ENCODE peak calls at places on chromosomes 5 and 9, in seven cellular contexts. F, C, I, M, N, Z and W are unnamed samples. For H3K4me1, the result is how much of the 10 kb centered on the place peaks cover.

GRCh38 chr9:130680836-130681768 is 12.5 kb upstream of the EXOSC2 start:
- DNase-seq in F (peak), C (peak), I (no peak), M (peak), N (peak), Z (peak), W (no peak)

GRCh38 chr5:159705948-159706347 is 210.3 kb upstream of the ADRA1B start:
- DNase-seq in F (no peak), C (no peak), I (no peak), M (no peak), N (no peak), Z (no peak), W (no peak)

GRCh38 chr5:126366199-126366560 is 57.0 kb upstream of the GRAMD2B start:
- DNase-seq in F (peak), C (no peak), I (no peak), M (no peak), N (no peak), Z (no peak), W (no peak)

GRCh38 chr9:12231832-12232231 is 461.4 kb upstream of the TYRP1 start:
- DNase-seq in F (no peak), C (no peak), I (no peak), M (no peak), N (no peak), Z (no peak), W (peak)

GRCh38 chr5:56037531-56038010 is 42.8 kb upstream of the IL6ST start:
- DNase-seq in F (no peak), C (no peak), I (no peak), M (no peak), N (no peak), Z (no peak), W (no peak)

GRCh38 chr9:7906783-7907182 is 107.2 kb upstream of the DMAC1 start:
- DNase-seq in F (no peak), C (no peak), I (no peak), M (no peak), N (no peak), Z (no peak), W (no peak)

GRCh38 chr9:86604741-86605140 is 250.5 kb upstream of the TUT7 start:
- DNase-seq in F (no peak), C (peak), I (no peak), M (no peak), N (no peak), Z (no peak), W (no peak)

GRCh38 chr5:5105531-5105930 is 34.6 kb upstream of the ADAMTS16 start:
- DNase-seq in F (no peak), C (no peak), I (no peak), M (no peak), N (no peak), Z (no peak), W (no peak)

GRCh38 chr5:33843579-33843978 is 48.2 kb downstream of the ADAMTS12 start:
- DNase-seq in F (no peak), C (peak), I (no peak), M (no peak), N (no peak), Z (no peak), W (no peak)

GRCh38 chr9:16316911-16317817 is 553.3 kb downstream of the BNC2 start:
- DNase-seq in F (no peak), C (no peak), I (no peak), M (no peak), N (no peak), Z (no peak), W (no peak)

GRCh38 chr5:161022151-161022550 is 170.1 kb upstream of the ATP10B start:
- DNase-seq in F (peak), C (no peak), I (no peak), M (no peak), N (peak), Z (no peak), W (no peak)

GRCh38 chr9:115158666-115159481 is 40.9 kb upstream of the TNC start:
- DNase-seq in F (no peak), C (peak), I (no peak), M (no peak), N (no peak), Z (no peak), W (no peak)

GRCh38 chr9:4126184-4126865 is 173.5 kb downstream of the GLIS3 start:
- DNase-seq in F (no peak), C (peak), I (no peak), M (no peak), N (no peak), Z (no peak), W (no peak)

GRCh38 chr9:78584589-78584988 is 287.7 kb downstream of the PSAT1 start:
- DNase-seq in F (no peak), C (no peak), I (no peak), M (no peak), N (no peak), Z (no peak), W (no peak)

GRCh38 chr9:32869404-32869803 is 86.1 kb downstream of the TMEM215 start:
- DNase-seq in F (no peak), C (no peak), I (no peak), M (no peak), N (no peak), Z (no peak), W (no peak)

GRCh38 chr5:9624196-9624947 is 5.8 kb downstream of the TAS2R1 start:
- DNase-seq in F (peak), C (peak), I (no peak), M (peak), N (no peak), Z (no peak), W (no peak)

GRCh38 chr5:12488161-12488560 is 583.9 kb upstream of the CTNND2 start:
- DNase-seq in F (no peak), C (no peak), I (no peak), M (no peak), N (no peak), Z (no peak), W (no peak)

GRCh38 chr9:3794005-3794404 is 268.2 kb upstream of the RFX3 start:
- DNase-seq in F (peak), C (peak), I (peak), M (peak), N (no peak), Z (no peak), W (no peak)

GRCh38 chr9:109974143-109974917 is 194.3 kb downstream of the PALM2AKAP2 start:
- DNase-seq in F (no peak), C (no peak), I (no peak), M (no peak), N (no peak), Z (no peak), W (no peak)

GRCh38 chr9:123756484-123757106 is 173.3 kb downstream of the DENND1A start:
- DNase-seq in F (no peak), C (no peak), I (no peak), M (peak), N (no peak), Z (no peak), W (no peak)

GRCh38 chr9:77375956-77376532 is 198.7 kb downstream of the VPS13A start:
- DNase-seq in F (no peak), C (peak), I (no peak), M (no peak), N (no peak), Z (no peak), W (peak)

GRCh38 chr5:132065351-132065937 is 5.0 kb downstream of the IL3 start:
- DNase-seq in F (peak), C (peak), I (peak), M (peak), N (peak), Z (peak), W (peak)

GRCh38 chr9:117392992-117393391 is 21.9 kb downstream of the ASTN2 start:
- DNase-seq in F (no peak), C (no peak), I (no peak), M (no peak), N (no peak), Z (no peak), W (no peak)

GRCh38 chr5:77163453-77163852 is 47.0 kb upstream of the PDE8B start:
- DNase-seq in F (no peak), C (no peak), I (no peak), M (no peak), N (no peak), Z (no peak), W (no peak)

GRCh38 chr9:127318651-127319167 is 54.1 kb downstream of the GARNL3 start:
- DNase-seq in F (no peak), C (peak), I (no peak), M (peak), N (no peak), Z (no peak), W (no peak)

GRCh38 chr9:21744874-21745273 is 57.6 kb upstream of the MTAP start:
- DNase-seq in F (no peak), C (peak), I (no peak), M (no peak), N (no peak), Z (no peak), W (no peak)

GRCh38 chr5:88690619-88691560 is 192.1 kb downstream of the MEF2C start:
- DNase-seq in F (peak), C (peak), I (no peak), M (peak), N (peak), Z (peak), W (no peak)

DNA sequence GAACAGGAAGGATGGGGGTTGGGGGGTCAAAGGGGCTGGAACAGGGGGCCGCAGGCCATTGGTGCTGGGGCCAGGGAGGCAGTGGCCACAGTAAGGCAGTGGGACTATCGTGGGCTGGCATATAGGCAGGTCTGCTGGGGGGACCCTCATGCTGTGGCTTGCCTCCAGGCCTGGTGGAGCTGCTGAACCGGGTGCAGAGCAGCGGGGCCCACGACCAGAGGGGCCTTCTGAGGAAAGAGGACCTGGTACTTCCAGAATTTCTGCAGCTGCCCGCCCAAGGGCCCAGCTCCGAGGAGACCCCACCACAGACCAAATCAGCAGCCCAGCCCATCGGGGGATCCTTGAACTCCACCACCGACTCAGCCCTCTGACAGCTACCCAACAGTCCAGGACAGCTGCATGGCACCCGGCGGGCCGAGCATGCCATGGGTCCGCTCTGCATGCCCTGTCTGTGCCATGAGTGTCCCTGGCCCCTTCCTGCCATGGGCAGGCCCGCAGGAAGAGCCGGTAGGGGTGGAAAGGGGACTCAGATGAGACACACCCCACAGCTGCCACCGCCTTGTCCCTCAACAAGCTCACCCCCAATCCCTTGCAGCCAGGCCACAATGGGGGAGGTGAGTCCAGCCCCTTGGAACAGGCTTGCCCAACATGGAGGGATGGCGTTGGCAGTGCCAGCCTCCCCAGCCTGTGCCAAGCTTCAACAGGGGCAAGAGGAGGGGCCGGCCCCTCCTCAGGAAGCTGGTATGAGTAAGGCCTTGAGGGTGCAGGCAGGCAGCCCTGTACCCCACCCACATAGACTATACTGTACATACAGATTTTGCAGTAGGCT is 12.3 kb upstream of the SLC34A1 start:
- DNase-seq in F (no peak), C (no peak), I (no peak), M (no peak), N (no peak), Z (no peak), W (no peak)
- H3K4me1 ChIP-seq in F (under half), C (under half), I (under half), M (under half), N (under half), Z (under half), W (under half)

GRCh38 chr5:134533115-134533815 is 7.8 kb downstream of the JADE2 start:
- DNase-seq in F (no peak), C (no peak), I (no peak), M (no peak), N (no peak), Z (no peak), W (no peak)

GRCh38 chr5:134536876-134537275 is 11.4 kb downstream of the JADE2 start:
- DNase-seq in F (no peak), C (no peak), I (no peak), M (no peak), N (no peak), Z (no peak), W (no peak)

GRCh38 chr5:134537297-134537696 is 11.8 kb downstream of the JADE2 start:
- DNase-seq in F (no peak), C (no peak), I (no peak), M (no peak), N (no peak), Z (no peak), W (no peak)

GRCh38 chr5:134534726-134535110 is 9.2 kb downstream of the JADE2 start:
- DNase-seq in F (no peak), C (no peak), I (no peak), M (no peak), N (no peak), Z (no peak), W (no peak)

GRCh38 chr5:134534058-134534725 is 8.7 kb downstream of the JADE2 start:
- DNase-seq in F (no peak), C (no peak), I (no peak), M (no peak), N (no peak), Z (no peak), W (no peak)
- H3K4me1 ChIP-seq in F (under half), C (under half), I (under half), M (under half), N (under half), Z (under half), W (under half)

GRCh38 chr5:173231996-173232498 is 3.0 kb downstream of the NKX2-5 start:
- DNase-seq in F (no peak), C (no peak), I (no peak), M (peak), N (no peak), Z (no peak), W (no peak)
- H3K4me1 ChIP-seq in F (under half), C (under half), I (under half), M (under half), N (under half), Z (under half), W (under half)

DNA sequence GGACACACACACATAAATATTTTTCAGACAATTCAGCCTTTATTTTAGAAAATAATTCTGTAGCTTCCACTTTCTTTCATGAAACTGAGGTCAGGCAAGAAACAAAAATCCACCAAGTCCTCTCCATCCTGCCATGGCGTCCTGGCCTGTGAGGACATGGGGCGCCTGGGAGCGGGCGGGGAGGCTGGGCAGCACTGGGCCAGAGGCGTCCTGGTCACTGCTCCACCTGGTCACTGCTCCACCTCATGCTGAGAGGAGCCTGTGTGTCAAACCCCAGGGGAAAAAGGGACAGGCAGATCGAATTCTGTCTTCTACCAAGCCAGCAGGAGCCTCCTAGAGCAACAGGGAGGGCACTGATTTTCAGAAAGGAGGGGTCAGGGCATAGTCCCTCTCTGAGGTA is 12.1 kb downstream of the MGAT1 start:
- DNase-seq in F (no peak), C (no peak), I (no peak), M (no peak), N (no peak), Z (no peak), W (no peak)
- H3K4me1 ChIP-seq in F (under half), C (under half), I (under half), M (under half), N (under half), Z (under half), W (under half)

GRCh38 chr5:171598279-171599152 is 179.1 kb downstream of the FGF18 start:
- DNase-seq in F (no peak), C (no peak), I (no peak), M (no peak), N (no peak), Z (no peak), W (no peak)

GRCh38 chr5:171599396-171599795 is 179.9 kb downstream of the FGF18 start:
- DNase-seq in F (no peak), C (no peak), I (no peak), M (no peak), N (no peak), Z (no peak), W (no peak)

GRCh38 chr5:171600736-171601265 is 181.4 kb downstream of the FGF18 start:
- DNase-seq in F (no peak), C (peak), I (no peak), M (no peak), N (no peak), Z (no peak), W (no peak)

GRCh38 chr5:171601266-171601881 is 181.9 kb downstream of the FGF18 start:
- DNase-seq in F (no peak), C (no peak), I (no peak), M (no peak), N (no peak), Z (no peak), W (no peak)

GRCh38 chr5:171599957-171600612 is 180.6 kb downstream of the FGF18 start:
- DNase-seq in F (no peak), C (no peak), I (no peak), M (no peak), N (no peak), Z (no peak), W (no peak)
- H3K4me1 ChIP-seq in F (under half), C (under half), I (under half), M (under half), N (under half), Z (under half), W (under half)